ENCODE peak calls at places on chromosome 17, in seven cellular contexts. H, M, A, B, K, S and T are unnamed samples.

GRCh38 chr17:80855968-80856862 is 135.4 kb upstream of the CHMP6 start:
- DNase-seq in H (peak; percentile 97), M (peak; percentile 98), A (peak; percentile 98), B (no peak), K (peak; percentile 98), S (no peak), T (peak; percentile 97)

GRCh38 chr17:61081959-61082358 is 317.7 kb upstream of the TBX2 start:
- DNase-seq in H (no peak), M (no peak), A (no peak), B (no peak), K (no peak), S (no peak), T (no peak)

GRCh38 chr17:79276824-79277223 is 202.2 kb downstream of the ENGASE start:
- DNase-seq in H (no peak), M (no peak), A (no peak), B (no peak), K (no peak), S (peak; percentile 87), T (no peak)

GRCh38 chr17:4950075-4950756 is 703 bp upstream of the ENO3 start:
- DNase-seq in H (no peak), M (no peak), A (no peak), B (no peak), K (no peak), S (peak; percentile 59), T (peak; percentile 59)

GRCh38 chr17:57879437-57880085 is 29.7 kb upstream of the MRPS23 start:
- DNase-seq in H (no peak), M (no peak), A (no peak), B (no peak), K (no peak), S (peak; percentile 62), T (no peak)

GRCh38 chr17:41420134-41420533 is 4.3 kb downstream of the KRT37 start:
- DNase-seq in H (no peak), M (peak; percentile 92), A (no peak), B (no peak), K (peak; percentile 78), S (no peak), T (no peak)

GRCh38 chr17:63537991-63538692 is 12.1 kb upstream of the DCAF7 start:
- DNase-seq in H (no peak), M (no peak), A (no peak), B (no peak), K (no peak), S (no peak), T (no peak)

GRCh38 chr17:72363336-72363620 is 242.5 kb downstream of the SOX9 start:
- DNase-seq in H (peak; percentile 29), M (no peak), A (no peak), B (no peak), K (no peak), S (no peak), T (no peak)

GRCh38 chr17:17460038-17460437 is 16.8 kb upstream of the MED9 start:
- DNase-seq in H (no peak), M (no peak), A (no peak), B (no peak), K (no peak), S (no peak), T (no peak)

GRCh38 chr17:68344701-68345136 is 53.4 kb downstream of the ARSG start:
- DNase-seq in H (no peak), M (no peak), A (no peak), B (peak; percentile 8), K (no peak), S (no peak), T (no peak)

GRCh38 chr17:63250830-63251229 is 195.3 kb downstream of the CYB561 start:
- DNase-seq in H (no peak), M (no peak), A (no peak), B (no peak), K (no peak), S (no peak), T (no peak)

GRCh38 chr17:75632863-75633483 is at the start of gene SMIM5:
- DNase-seq in H (peak; percentile 92), M (peak; percentile 61), A (peak; percentile 89), B (peak; percentile 70), K (peak; percentile 71), S (peak; percentile 85), T (peak; percentile 86)

GRCh38 chr17:30153463-30153862 is 36.8 kb downstream of the NSRP1 start:
- DNase-seq in H (no peak), M (no peak), A (no peak), B (no peak), K (no peak), S (no peak), T (no peak)

GRCh38 chr17:265726-266125 is 84.3 kb upstream of the DOC2B start:
- DNase-seq in H (no peak), M (no peak), A (no peak), B (no peak), K (no peak), S (peak; percentile 6), T (no peak)

DNA sequence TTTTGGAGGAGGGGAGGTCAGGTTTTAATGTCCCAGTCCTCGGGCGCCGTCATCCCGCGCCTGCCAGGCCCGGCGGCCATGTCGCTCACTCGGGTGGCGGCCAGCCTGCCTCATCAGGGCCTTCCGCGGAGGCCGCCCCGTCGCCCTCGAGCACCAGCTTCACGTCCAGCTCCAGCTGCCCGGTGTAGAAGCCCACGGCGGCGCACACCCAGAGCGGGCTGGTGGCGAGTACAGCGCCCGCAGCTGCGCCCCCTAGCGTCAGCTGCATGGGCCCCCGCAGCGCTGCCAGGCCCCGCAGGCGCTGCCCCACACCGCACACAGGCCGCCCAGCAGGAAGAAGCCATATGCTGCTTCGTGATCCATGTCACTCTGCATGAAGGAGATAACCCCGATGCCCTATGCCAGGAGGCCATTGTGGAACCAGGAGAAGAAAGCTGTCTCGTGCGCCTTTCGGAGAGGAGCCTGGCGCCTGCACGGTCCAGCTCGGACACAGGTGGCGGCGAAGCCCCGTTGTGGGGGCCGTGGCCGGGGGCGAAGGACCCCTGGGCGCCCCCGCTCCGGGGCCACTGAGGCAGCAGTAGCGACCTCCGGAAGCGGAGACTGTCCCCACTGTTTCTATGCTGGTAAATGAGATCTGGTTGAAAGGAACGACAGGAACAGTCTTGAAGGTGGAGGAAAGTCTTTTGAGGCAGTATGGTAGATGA is 9.6 kb downstream of the AP2B1 start:
- DNase-seq in H (no peak), M (no peak), A (no peak), B (no peak), K (no peak), S (no peak), T (no peak)
- TF ChIP-seq CTCF in H (no peak), M (peak; percentile 8), A (peak; percentile 61), B (no peak), K (no peak), S (no peak), T (no peak)

DNA sequence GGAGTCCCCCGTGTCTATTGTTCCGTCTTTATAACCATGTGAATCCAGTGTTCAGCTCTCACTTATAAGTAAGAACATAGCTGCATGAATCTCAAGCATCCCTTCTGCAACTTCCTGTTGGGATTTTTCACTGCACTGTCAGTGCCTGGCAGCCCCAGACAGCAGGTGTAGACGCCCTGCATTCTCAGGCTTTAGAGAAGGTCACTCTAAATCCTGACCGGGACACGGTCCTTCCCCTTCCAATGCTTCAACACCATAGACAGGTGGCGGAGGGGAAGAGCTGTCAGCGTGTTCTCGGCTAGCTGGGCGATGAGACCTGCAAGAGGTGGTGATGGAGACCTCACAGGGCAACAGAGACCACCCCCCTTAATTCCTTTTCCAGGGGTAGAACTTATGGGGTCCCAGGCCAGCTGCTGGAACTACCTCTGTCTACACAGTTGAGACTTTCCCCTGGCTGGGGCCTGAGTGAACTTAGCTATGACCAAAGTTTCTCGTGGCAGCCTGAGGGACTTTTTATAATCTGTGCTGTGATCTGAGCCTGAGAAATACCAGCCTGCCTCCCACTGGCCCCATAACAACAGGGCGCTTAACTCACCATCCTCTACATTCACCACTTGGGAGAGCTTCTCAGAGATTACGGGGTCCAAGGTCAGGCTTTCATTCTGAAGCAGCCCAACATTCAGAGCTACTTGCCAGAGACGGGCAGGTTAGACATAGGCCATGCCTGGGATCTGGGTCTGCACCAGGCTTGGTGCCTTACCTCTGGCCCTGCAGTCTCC is 143.2 kb upstream of the TNRC6C start:
- DNase-seq in H (no peak), M (no peak), A (no peak), B (no peak), K (no peak), S (no peak), T (no peak)
- TF ChIP-seq CTCF in H (no peak), M (no peak), A (no peak), B (no peak), K (peak; percentile 5), S (no peak), T (no peak)

DNA sequence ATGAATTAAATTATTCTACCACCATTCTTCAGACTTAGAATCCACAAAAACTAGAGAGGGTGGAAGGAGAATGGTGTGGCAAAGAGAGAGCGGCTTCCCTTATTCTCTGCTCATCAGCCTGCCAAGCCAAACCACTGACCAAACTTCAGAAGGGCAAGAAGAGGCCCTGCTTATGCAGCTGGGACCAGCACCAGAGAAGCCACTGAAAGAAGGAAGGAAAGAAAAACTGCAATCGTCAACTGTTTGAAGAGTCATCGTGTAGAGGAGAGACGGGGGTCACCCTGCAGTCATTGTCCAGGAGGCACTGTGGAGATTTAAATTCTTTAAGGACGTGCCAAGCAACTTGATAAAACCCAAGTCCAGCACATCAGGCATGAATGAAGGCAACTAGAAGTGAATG is 15.6 kb downstream of the PMP22 start:
- DNase-seq in H (no peak), M (no peak), A (no peak), B (no peak), K (no peak), S (no peak), T (no peak)
- TF ChIP-seq CTCF in H (no peak), M (no peak), A (no peak), B (no peak), K (no peak), S (no peak), T (no peak)

GRCh38 chr17:8294814-8295316 is 335 bp downstream of the SLC25A35 start:
- DNase-seq in H (no peak), M (no peak), A (no peak), B (no peak), K (no peak), S (no peak), T (no peak)

GRCh38 chr17:8289103-8289397 is 580 bp downstream of the RANGRF start:
- DNase-seq in H (peak; percentile 3), M (no peak), A (no peak), B (no peak), K (no peak), S (no peak), T (no peak)

GRCh38 chr17:8292639-8293395 is 2.4 kb downstream of the SLC25A35 start:
- DNase-seq in H (no peak), M (no peak), A (no peak), B (no peak), K (peak; percentile 14), S (no peak), T (no peak)

GRCh38 chr17:8290043-8290442 is 1.6 kb downstream of the RANGRF start:
- DNase-seq in H (no peak), M (peak; percentile 10), A (no peak), B (no peak), K (no peak), S (no peak), T (no peak)

GRCh38 chr17:8294361-8294760 is 839 bp downstream of the SLC25A35 start:
- DNase-seq in H (no peak), M (no peak), A (no peak), B (no peak), K (no peak), S (no peak), T (no peak)
- TF ChIP-seq CTCF in H (no peak), M (no peak), A (no peak), B (no peak), K (no peak), S (no peak), T (no peak)

GRCh38 chr17:50783193-50783660 is 15.9 kb upstream of the ANKRD40CL start:
- DNase-seq in H (peak; percentile 88), M (peak; percentile 75), A (peak; percentile 80), B (peak; percentile 62), K (peak; percentile 77), S (peak; percentile 88), T (peak; percentile 82)
- TF ChIP-seq CTCF in H (peak; percentile 98), M (peak; percentile 97), A (peak; percentile 99), B (peak; percentile 92), K (peak; percentile 99), S (peak; percentile 99), T (peak; percentile 96)

GRCh38 chr17:9676084-9676483 is 30.8 kb downstream of the USP43 start:
- DNase-seq in H (no peak), M (peak; percentile 15), A (no peak), B (no peak), K (no peak), S (no peak), T (no peak)
- TF ChIP-seq CTCF in H (peak; percentile 27), M (peak; percentile 18), A (peak; percentile 45), B (no peak), K (peak; percentile 15), S (peak; percentile 44), T (no peak)